ENCODE peak calls at places on chromosomes 2 and 18, in seven cellular contexts. One of them, this sample, is unnamed.

GRCh38 chr2:73987109-73987947 is 2.6 kb downstream of the TET3 start:
- DNase-seq in esophagus squamous epithelium: no peak
- DNase-seq in upper lobe of left lung: peak
- DNase-seq in lower leg skin: peak
- DNase-seq in endothelial cell of umbilical vein: peak
- DNase-seq in OCI-LY7: no peak
- DNase-seq in WERI-Rb-1: peak
- DNase-seq in this sample: no peak

GRCh38 chr18:8798996-8799395 is 93.6 kb downstream of the MTCL1 start:
- DNase-seq in esophagus squamous epithelium: no peak
- DNase-seq in upper lobe of left lung: peak
- DNase-seq in lower leg skin: no peak
- DNase-seq in endothelial cell of umbilical vein: no peak
- DNase-seq in OCI-LY7: no peak
- DNase-seq in WERI-Rb-1: no peak
- DNase-seq in this sample: no peak

GRCh38 chr2:26640781-26641564 is at the start of gene CIB4:
- DNase-seq in esophagus squamous epithelium: no peak
- DNase-seq in upper lobe of left lung: no peak
- DNase-seq in lower leg skin: peak
- DNase-seq in endothelial cell of umbilical vein: no peak
- DNase-seq in OCI-LY7: no peak
- DNase-seq in WERI-Rb-1: no peak
- DNase-seq in this sample: no peak

GRCh38 chr2:39660612-39661196 is 5.0 kb upstream of the TMEM178A start:
- DNase-seq in esophagus squamous epithelium: no peak
- DNase-seq in upper lobe of left lung: no peak
- DNase-seq in lower leg skin: no peak
- DNase-seq in endothelial cell of umbilical vein: no peak
- DNase-seq in OCI-LY7: no peak
- DNase-seq in WERI-Rb-1: no peak
- DNase-seq in this sample: no peak

GRCh38 chr2:205580591-205580990 is 101.7 kb upstream of the NRP2 start:
- DNase-seq in esophagus squamous epithelium: no peak
- DNase-seq in upper lobe of left lung: no peak
- DNase-seq in lower leg skin: no peak
- DNase-seq in endothelial cell of umbilical vein: no peak
- DNase-seq in OCI-LY7: no peak
- DNase-seq in WERI-Rb-1: no peak
- DNase-seq in this sample: no peak

GRCh38 chr2:69119104-69119503 is 106.1 kb downstream of the ANTXR1 start:
- DNase-seq in esophagus squamous epithelium: no peak
- DNase-seq in upper lobe of left lung: peak
- DNase-seq in lower leg skin: no peak
- DNase-seq in endothelial cell of umbilical vein: no peak
- DNase-seq in OCI-LY7: no peak
- DNase-seq in WERI-Rb-1: no peak
- DNase-seq in this sample: no peak

GRCh38 chr2:144522741-144523605 is 3.1 kb upstream of the ZEB2 start:
- DNase-seq in esophagus squamous epithelium: no peak
- DNase-seq in upper lobe of left lung: peak
- DNase-seq in lower leg skin: no peak
- DNase-seq in endothelial cell of umbilical vein: peak
- DNase-seq in OCI-LY7: no peak
- DNase-seq in WERI-Rb-1: peak
- DNase-seq in this sample: peak

GRCh38 chr2:109728809-109729208 is 65.3 kb upstream of the RGPD5 start:
- DNase-seq in esophagus squamous epithelium: no peak
- DNase-seq in upper lobe of left lung: no peak
- DNase-seq in lower leg skin: peak
- DNase-seq in endothelial cell of umbilical vein: no peak
- DNase-seq in OCI-LY7: no peak
- DNase-seq in WERI-Rb-1: no peak
- DNase-seq in this sample: no peak

GRCh38 chr2:206086683-206087350 is 843 bp upstream of the INO80D start:
- DNase-seq in esophagus squamous epithelium: no peak
- DNase-seq in upper lobe of left lung: no peak
- DNase-seq in lower leg skin: no peak
- DNase-seq in endothelial cell of umbilical vein: peak
- DNase-seq in OCI-LY7: peak
- DNase-seq in WERI-Rb-1: no peak
- DNase-seq in this sample: no peak

GRCh38 chr2:228039752-228040534 is 141.5 kb downstream of the SPHKAP start:
- DNase-seq in esophagus squamous epithelium: no peak
- DNase-seq in upper lobe of left lung: no peak
- DNase-seq in lower leg skin: no peak
- DNase-seq in endothelial cell of umbilical vein: no peak
- DNase-seq in OCI-LY7: peak
- DNase-seq in WERI-Rb-1: no peak
- DNase-seq in this sample: no peak

GRCh38 chr2:48415765-48416515 is 114.0 kb upstream of the STON1 start:
- DNase-seq in esophagus squamous epithelium: no peak
- DNase-seq in upper lobe of left lung: no peak
- DNase-seq in lower leg skin: no peak
- DNase-seq in endothelial cell of umbilical vein: no peak
- DNase-seq in OCI-LY7: no peak
- DNase-seq in WERI-Rb-1: no peak
- DNase-seq in this sample: no peak

GRCh38 chr2:19408592-19408991 is 50.2 kb upstream of the OSR1 start:
- DNase-seq in esophagus squamous epithelium: no peak
- DNase-seq in upper lobe of left lung: no peak
- DNase-seq in lower leg skin: no peak
- DNase-seq in endothelial cell of umbilical vein: no peak
- DNase-seq in OCI-LY7: no peak
- DNase-seq in WERI-Rb-1: no peak
- DNase-seq in this sample: no peak

DNA sequence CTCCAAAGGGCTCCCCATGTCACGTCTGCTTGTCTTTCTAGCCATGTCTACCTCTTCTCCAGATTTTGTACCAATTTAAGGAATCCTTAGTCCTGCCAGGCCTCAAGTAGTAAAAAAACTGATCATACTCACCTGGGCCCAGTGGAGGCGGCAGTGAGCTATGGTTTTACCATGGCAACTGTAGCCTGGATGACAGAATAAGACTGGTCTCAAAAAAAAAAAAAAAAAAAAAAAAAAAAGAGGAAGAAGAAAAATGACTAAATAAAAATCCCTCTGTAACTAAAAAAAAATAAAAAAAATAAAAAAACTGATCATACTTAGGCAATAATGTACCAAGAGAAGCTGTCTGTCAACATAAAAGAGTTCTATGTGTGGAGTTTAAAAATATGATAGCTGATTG is 221.6 kb downstream of the NR4A2 start:
- DNase-seq in esophagus squamous epithelium: no peak
- DNase-seq in upper lobe of left lung: no peak
- DNase-seq in lower leg skin: no peak
- DNase-seq in endothelial cell of umbilical vein: no peak
- DNase-seq in OCI-LY7: peak
- DNase-seq in WERI-Rb-1: peak
- DNase-seq in this sample: peak
- TF ChIP-seq CTCF in esophagus squamous epithelium: no peak
- TF ChIP-seq CTCF in upper lobe of left lung: no peak
- TF ChIP-seq CTCF in lower leg skin: no peak
- TF ChIP-seq CTCF in endothelial cell of umbilical vein: no peak
- TF ChIP-seq CTCF in OCI-LY7: peak
- TF ChIP-seq CTCF in WERI-Rb-1: peak
- TF ChIP-seq CTCF in this sample: peak

DNA sequence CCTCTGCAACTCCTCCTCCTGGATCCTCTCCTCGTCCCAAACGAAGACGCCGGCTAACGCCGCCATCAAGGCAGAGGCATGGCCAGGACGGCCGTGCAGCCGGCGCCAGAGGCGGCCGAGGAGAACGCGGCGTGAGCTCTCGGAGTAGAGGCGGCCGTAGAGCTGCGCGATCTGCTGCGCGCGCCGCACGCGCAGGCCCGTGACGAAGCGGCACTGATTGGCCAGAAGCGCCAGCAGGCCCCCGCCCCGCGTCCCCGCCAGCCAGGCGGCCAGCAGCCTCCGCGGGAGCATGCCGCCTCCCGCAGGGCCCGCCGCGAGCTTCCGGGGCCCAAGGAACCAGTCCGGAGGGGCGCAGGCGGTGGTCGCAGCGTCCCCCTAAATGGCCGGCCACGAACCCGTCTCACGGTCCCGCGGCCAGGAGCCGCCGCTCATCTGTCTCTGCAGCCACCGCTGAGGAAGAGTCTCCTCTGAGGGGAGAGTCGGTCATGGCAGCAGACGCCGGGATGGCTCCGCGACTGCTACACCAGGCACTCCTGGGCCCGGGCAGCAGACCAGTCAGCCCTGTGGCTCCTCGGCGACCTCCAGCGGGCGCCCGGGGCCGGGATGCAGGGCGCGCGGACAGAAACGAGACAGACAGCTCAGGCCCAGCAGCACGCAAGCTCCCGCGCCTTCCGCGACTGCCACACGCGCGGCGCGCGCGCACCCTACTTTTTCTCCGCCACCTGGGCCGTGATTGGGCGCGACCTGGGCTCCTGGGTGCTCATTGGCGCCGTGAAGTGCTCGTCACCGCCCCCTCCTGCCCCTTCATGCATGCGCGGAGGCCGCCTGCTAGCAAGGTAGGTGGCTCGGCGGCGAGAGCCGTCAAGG is at the start of gene STARD7:
- DNase-seq in esophagus squamous epithelium: peak
- DNase-seq in upper lobe of left lung: peak
- DNase-seq in lower leg skin: peak
- DNase-seq in endothelial cell of umbilical vein: peak
- DNase-seq in OCI-LY7: peak
- DNase-seq in WERI-Rb-1: peak
- DNase-seq in this sample: peak
- TF ChIP-seq CTCF in esophagus squamous epithelium: no peak
- TF ChIP-seq CTCF in upper lobe of left lung: peak
- TF ChIP-seq CTCF in lower leg skin: no peak
- TF ChIP-seq CTCF in endothelial cell of umbilical vein: peak
- TF ChIP-seq CTCF in OCI-LY7: peak
- TF ChIP-seq CTCF in WERI-Rb-1: peak
- TF ChIP-seq CTCF in this sample: no peak

GRCh38 chr2:235191486-235191885 is 239.7 kb downstream of the SH3BP4 start:
- DNase-seq in esophagus squamous epithelium: no peak
- DNase-seq in upper lobe of left lung: no peak
- DNase-seq in lower leg skin: no peak
- DNase-seq in endothelial cell of umbilical vein: no peak
- DNase-seq in OCI-LY7: no peak
- DNase-seq in WERI-Rb-1: no peak
- DNase-seq in this sample: no peak
- TF ChIP-seq CTCF in esophagus squamous epithelium: no peak
- TF ChIP-seq CTCF in upper lobe of left lung: no peak
- TF ChIP-seq CTCF in lower leg skin: no peak
- TF ChIP-seq CTCF in endothelial cell of umbilical vein: no peak
- TF ChIP-seq CTCF in OCI-LY7: no peak
- TF ChIP-seq CTCF in WERI-Rb-1: no peak
- TF ChIP-seq CTCF in this sample: no peak

GRCh38 chr2:189020179-189020578 is 46.0 kb downstream of the COL3A1 start:
- DNase-seq in esophagus squamous epithelium: no peak
- DNase-seq in upper lobe of left lung: no peak
- DNase-seq in lower leg skin: no peak
- DNase-seq in endothelial cell of umbilical vein: no peak
- DNase-seq in OCI-LY7: no peak
- DNase-seq in WERI-Rb-1: no peak
- DNase-seq in this sample: no peak

GRCh38 chr2:189022492-189022891 is 48.3 kb downstream of the COL3A1 start:
- DNase-seq in esophagus squamous epithelium: no peak
- DNase-seq in upper lobe of left lung: no peak
- DNase-seq in lower leg skin: no peak
- DNase-seq in endothelial cell of umbilical vein: no peak
- DNase-seq in OCI-LY7: no peak
- DNase-seq in WERI-Rb-1: no peak
- DNase-seq in this sample: no peak

GRCh38 chr2:189022002-189022401 is 47.8 kb downstream of the COL3A1 start:
- DNase-seq in esophagus squamous epithelium: no peak
- DNase-seq in upper lobe of left lung: no peak
- DNase-seq in lower leg skin: no peak
- DNase-seq in endothelial cell of umbilical vein: no peak
- DNase-seq in OCI-LY7: no peak
- DNase-seq in WERI-Rb-1: no peak
- DNase-seq in this sample: no peak

DNA sequence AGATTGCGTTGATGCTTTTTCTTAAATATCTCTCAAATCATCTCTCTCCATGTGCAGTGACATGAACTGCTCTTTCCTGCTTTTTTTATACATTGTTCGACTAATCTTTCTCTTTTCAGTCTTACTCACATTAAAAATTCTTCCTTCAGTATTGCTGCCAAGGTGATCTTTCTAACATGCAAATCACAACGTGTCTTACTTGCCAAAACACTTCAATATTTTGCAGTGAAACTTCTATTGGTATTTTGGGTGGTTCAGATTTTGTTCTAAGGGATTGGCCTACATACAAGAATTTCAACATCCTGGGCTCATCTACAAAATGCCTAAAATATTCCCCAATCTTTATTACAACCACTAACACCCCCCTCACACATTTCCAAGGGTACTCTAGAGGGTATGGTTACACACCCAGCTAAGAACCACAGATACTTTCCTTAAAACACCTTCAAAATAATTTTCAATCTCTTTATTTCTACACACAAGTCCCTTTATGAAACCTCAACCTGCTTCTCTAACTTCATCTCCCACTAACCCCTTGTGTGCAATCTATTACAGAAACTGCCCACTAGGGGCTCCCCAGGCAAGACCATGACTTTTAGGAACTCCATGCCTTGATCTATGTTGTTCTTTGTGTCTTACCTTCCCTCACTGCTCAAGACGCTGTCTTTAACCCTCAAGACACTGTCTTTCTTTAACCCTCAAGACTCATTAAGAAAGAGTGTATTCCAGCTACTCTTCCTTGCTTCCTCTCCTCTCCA is 50.9 kb downstream of the COL3A1 start:
- DNase-seq in esophagus squamous epithelium: no peak
- DNase-seq in upper lobe of left lung: no peak
- DNase-seq in lower leg skin: no peak
- DNase-seq in endothelial cell of umbilical vein: no peak
- DNase-seq in OCI-LY7: peak
- DNase-seq in WERI-Rb-1: peak
- DNase-seq in this sample: no peak
- TF ChIP-seq CTCF in esophagus squamous epithelium: no peak
- TF ChIP-seq CTCF in upper lobe of left lung: no peak
- TF ChIP-seq CTCF in lower leg skin: no peak
- TF ChIP-seq CTCF in endothelial cell of umbilical vein: peak
- TF ChIP-seq CTCF in OCI-LY7: peak
- TF ChIP-seq CTCF in WERI-Rb-1: peak
- TF ChIP-seq CTCF in this sample: no peak

GRCh38 chr2:238875161-238875530 is 27.3 kb downstream of the TWIST2 start:
- DNase-seq in esophagus squamous epithelium: no peak
- DNase-seq in upper lobe of left lung: no peak
- DNase-seq in lower leg skin: peak
- DNase-seq in endothelial cell of umbilical vein: no peak
- DNase-seq in OCI-LY7: no peak
- DNase-seq in WERI-Rb-1: no peak
- DNase-seq in this sample: no peak
- TF ChIP-seq CTCF in esophagus squamous epithelium: peak
- TF ChIP-seq CTCF in upper lobe of left lung: no peak
- TF ChIP-seq CTCF in lower leg skin: no peak
- TF ChIP-seq CTCF in endothelial cell of umbilical vein: no peak
- TF ChIP-seq CTCF in OCI-LY7: peak
- TF ChIP-seq CTCF in WERI-Rb-1: no peak
- TF ChIP-seq CTCF in this sample: no peak

GRCh38 chr18:69002233-69002632 is 204.4 kb downstream of the CCDC102B start:
- DNase-seq in esophagus squamous epithelium: no peak
- DNase-seq in upper lobe of left lung: no peak
- DNase-seq in lower leg skin: no peak
- DNase-seq in endothelial cell of umbilical vein: no peak
- DNase-seq in OCI-LY7: no peak
- DNase-seq in WERI-Rb-1: no peak
- DNase-seq in this sample: no peak
- TF ChIP-seq CTCF in esophagus squamous epithelium: no peak
- TF ChIP-seq CTCF in upper lobe of left lung: no peak
- TF ChIP-seq CTCF in lower leg skin: no peak
- TF ChIP-seq CTCF in endothelial cell of umbilical vein: no peak
- TF ChIP-seq CTCF in OCI-LY7: peak
- TF ChIP-seq CTCF in WERI-Rb-1: peak
- TF ChIP-seq CTCF in this sample: no peak

GRCh38 chr2:158006961-158007664 is 94.6 kb upstream of the UPP2 start:
- DNase-seq in esophagus squamous epithelium: no peak
- DNase-seq in upper lobe of left lung: no peak
- DNase-seq in lower leg skin: no peak
- DNase-seq in endothelial cell of umbilical vein: no peak
- DNase-seq in OCI-LY7: no peak
- DNase-seq in WERI-Rb-1: no peak
- DNase-seq in this sample: no peak
- TF ChIP-seq CTCF in esophagus squamous epithelium: no peak
- TF ChIP-seq CTCF in upper lobe of left lung: no peak
- TF ChIP-seq CTCF in lower leg skin: no peak
- TF ChIP-seq CTCF in endothelial cell of umbilical vein: no peak
- TF ChIP-seq CTCF in OCI-LY7: no peak
- TF ChIP-seq CTCF in WERI-Rb-1: no peak
- TF ChIP-seq CTCF in this sample: no peak